ENCODE peak calls at places on chromosomes 5 and 9, in six cellular contexts. Z, E, A, M, X and D are unnamed samples.

GRCh38 chr5:102591650-102592049 is 92.8 kb upstream of the SLCO6A1 start:
- DNase-seq in E (no peak), A (no peak), X (no peak), M (no peak), Z (no peak), D (no peak)

GRCh38 chr5:124289122-124289521 is 457.3 kb downstream of the ZNF608 start:
- DNase-seq in Z (no peak), X (no peak), M (no peak), A (no peak), E (no peak), D (no peak)

GRCh38 chr9:102253099-102253498 is 514.7 kb upstream of the GRIN3A start:
- DNase-seq in X (no peak), M (no peak), A (no peak), Z (no peak), E (no peak), D (no peak)

GRCh38 chr9:36867672-36868471 is 166.2 kb downstream of the PAX5 start:
- DNase-seq in X (no peak), A (no peak), M (no peak), E (no peak), Z (no peak), D (no peak)

GRCh38 chr9:72675586-72675985 is 154.2 kb downstream of the TMC1 start:
- DNase-seq in X (no peak), A (no peak), M (no peak), E (no peak), Z (no peak), D (peak; percentile 59)

GRCh38 chr9:133119039-133119438 is 2.0 kb downstream of the RALGDS start:
- DNase-seq in E (no peak), A (no peak), X (no peak), M (peak; percentile 39), Z (no peak), D (no peak)

GRCh38 chr5:143986567-143987242 is 174.7 kb downstream of the HMHB1 start:
- DNase-seq in X (no peak), A (no peak), E (no peak), M (no peak), Z (no peak), D (no peak)

GRCh38 chr5:142082182-142082781 is 26.3 kb upstream of the NDFIP1 start:
- DNase-seq in Z (no peak), X (no peak), M (no peak), E (no peak), A (no peak), D (no peak)

GRCh38 chr5:1884638-1885475 is 2.1 kb upstream of the IRX4 start:
- DNase-seq in Z (no peak), X (no peak), M (no peak), A (no peak), E (no peak), D (no peak)

GRCh38 chr9:134333234-134333873 is 7.1 kb downstream of the RXRA start:
- DNase-seq in A (no peak), E (no peak), Z (no peak), M (no peak), X (no peak), D (no peak)

GRCh38 chr5:10124287-10124686 is 125.4 kb downstream of the ATPSCKMT start:
- DNase-seq in A (no peak), Z (no peak), X (no peak), M (no peak), E (no peak), D (no peak)

GRCh38 chr5:1912951-1913565 is 30.3 kb upstream of the IRX4 start:
- DNase-seq in E (peak; percentile 55), A (no peak), M (no peak), Z (no peak), X (no peak), D (no peak)

GRCh38 chr5:43997647-43998251 is 391.5 kb downstream of the FGF10 start:
- DNase-seq in X (no peak), E (no peak), Z (no peak), M (no peak), A (no peak), D (no peak)

GRCh38 chr9:81083821-81084512 is 605.4 kb downstream of the TLE1 start:
- DNase-seq in X (no peak), A (no peak), M (no peak), E (no peak), Z (no peak), D (peak; percentile 42)

GRCh38 chr5:94793113-94793815 is 174.8 kb downstream of the SLF1 start:
- DNase-seq in E (no peak), M (no peak), X (peak; percentile 43), A (no peak), Z (no peak), D (no peak)

GRCh38 chr5:80150731-80151130 is 105.1 kb downstream of the SERINC5 start:
- DNase-seq in M (no peak), A (no peak), X (no peak), Z (no peak), E (no peak), D (no peak)

GRCh38 chr9:96501981-96502833 is 52.2 kb downstream of the HABP4 start:
- DNase-seq in E (no peak), A (no peak), Z (no peak), M (no peak), X (no peak), D (no peak)

GRCh38 chr5:178306430-178307225 is 74.0 kb upstream of the PHYKPL start:
- DNase-seq in E (peak; percentile 55), Z (no peak), A (no peak), X (no peak), M (no peak), D (no peak)

GRCh38 chr9:82606071-82606470 is 456.9 kb downstream of the RASEF start:
- DNase-seq in M (no peak), X (no peak), E (no peak), Z (no peak), A (no peak), D (no peak)

GRCh38 chr5:36357391-36357790 is 55.7 kb upstream of the RANBP3L start:
- DNase-seq in E (no peak), M (no peak), X (no peak), Z (no peak), A (no peak), D (no peak)

GRCh38 chr5:178163772-178164735 is 10.4 kb upstream of the NHP2 start:
- DNase-seq in M (peak; percentile 99), X (peak; percentile 93), A (peak; percentile 87), Z (peak; percentile 5), E (peak; percentile 86), D (peak; percentile 89)

GRCh38 chr5:95669540-95669939 is 13.3 kb downstream of the SPATA9 start:
- DNase-seq in Z (no peak), A (no peak), X (no peak), E (no peak), M (no peak), D (no peak)

GRCh38 chr9:127968717-127969383 is 11.9 kb downstream of the EEIG1 start:
- DNase-seq in M (no peak), Z (no peak), X (no peak), E (no peak), A (no peak), D (peak; percentile 87)

GRCh38 chr5:135033026-135033861 is 784 bp downstream of the PITX1 start:
- DNase-seq in M (no peak), Z (no peak), E (no peak), X (no peak), A (no peak), D (peak; percentile 55)

GRCh38 chr5:128014578-128014977 is 69.0 kb upstream of the SLC12A2 start:
- DNase-seq in E (no peak), Z (no peak), X (no peak), M (no peak), A (no peak), D (no peak)

GRCh38 chr9:113678874-113679273 is 197.2 kb upstream of the ZNF618 start:
- DNase-seq in M (no peak), A (no peak), E (no peak), X (no peak), Z (no peak), D (no peak)